ENCODE peak calls at places on chromosomes 4 and X, in seven cellular contexts. C is adrenal gland, Z is right atrium auricular region, M is tibial artery, I is cardiac muscle cell, T is A549, V is PC-9. O is an unnamed sample.

GRCh38 chrX:32877592-32877991 is 333.8 kb downstream of the DMD start:
- DNase-seq in V (peak), T (no peak), C (no peak), M (no peak), I (no peak), Z (no peak), O (no peak)

GRCh38 chrX:57104921-57105398 is 16.4 kb downstream of the SPIN2B start:
- DNase-seq in C (no peak), M (no peak), T (no peak), I (no peak), V (no peak), Z (no peak), O (no peak)

GRCh38 chr4:184280591-184281071 is 63.0 kb upstream of the ENPP6 start:
- DNase-seq in T (no peak), C (no peak), I (no peak), M (no peak), Z (peak), V (no peak), O (no peak)

GRCh38 chrX:23276475-23276874 is 58.2 kb upstream of the PTCHD1 start:
- DNase-seq in V (no peak), Z (no peak), C (no peak), M (no peak), I (no peak), T (no peak), O (peak)

GRCh38 chr4:14449308-14449707 is 553.0 kb upstream of the CPEB2 start:
- DNase-seq in M (no peak), C (no peak), Z (no peak), V (no peak), T (no peak), I (no peak), O (no peak)

GRCh38 chr4:3223346-3223745 is 25.6 kb upstream of the MSANTD1 start:
- DNase-seq in I (no peak), T (no peak), M (peak), V (no peak), C (no peak), Z (no peak), O (no peak)

GRCh38 chrX:136271300-136271699 is 20.1 kb upstream of the MAP7D3 start:
- DNase-seq in Z (no peak), C (no peak), I (no peak), M (no peak), T (no peak), V (no peak), O (no peak)

GRCh38 chr4:39415678-39416283 is 9.1 kb downstream of the KLB start:
- DNase-seq in M (no peak), V (no peak), I (peak), C (no peak), T (no peak), Z (no peak), O (no peak)

GRCh38 chr4:189385098-189385497 is 555.6 kb upstream of the FRG1 start:
- DNase-seq in I (no peak), Z (no peak), C (no peak), V (no peak), M (no peak), T (no peak), O (no peak)

GRCh38 chr4:37762294-37763163 is 64.0 kb upstream of the PGM2 start:
- DNase-seq in M (no peak), T (no peak), V (no peak), C (no peak), Z (no peak), I (peak), O (peak)

DNA sequence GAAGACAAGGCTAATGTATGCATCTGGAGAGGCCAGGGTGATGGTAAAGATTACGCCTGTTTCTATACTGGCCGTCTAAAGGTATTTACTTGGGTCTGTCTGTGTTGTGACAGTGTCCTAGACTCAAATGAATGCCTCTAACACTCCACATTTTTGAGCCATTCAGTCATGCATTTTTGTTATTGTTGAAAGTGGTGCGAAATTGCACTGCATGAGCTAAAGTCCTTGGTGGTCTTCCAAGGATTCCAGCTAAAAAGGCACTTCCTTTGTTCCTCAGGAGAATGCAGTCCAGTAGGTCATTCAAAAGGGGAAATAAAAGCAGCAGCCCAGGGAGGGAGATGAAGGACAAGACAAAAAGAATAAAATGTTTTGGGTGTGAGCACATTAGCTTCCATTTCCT is 3.0 kb downstream of the GPC4 start:
- DNase-seq in C (no peak), T (no peak), Z (no peak), V (no peak), I (peak), M (no peak), O (no peak)
- H3K4me3 ChIP-seq in C (no peak), T (no peak), Z (no peak), V (no peak), I (no peak), M (peak), O (no peak)

GRCh38 chrX:49059209-49060191 is 701 bp downstream of the CCDC120 start:
- DNase-seq in V (peak), T (no peak), I (no peak), M (no peak), Z (no peak), C (no peak), O (no peak)
- H3K4me3 ChIP-seq in V (peak), T (no peak), I (no peak), M (no peak), Z (no peak), C (no peak), O (peak)

GRCh38 chrX:118973389-118974087 is 880 bp upstream of the LONRF3 start:
- DNase-seq in Z (no peak), M (peak), I (no peak), V (no peak), T (no peak), C (peak), O (no peak)
- H3K4me3 ChIP-seq in Z (peak), M (peak), I (no peak), V (peak), T (peak), C (no peak), O (no peak)

GRCh38 chrX:1593286-1594271 is 2.2 kb downstream of the AKAP17A start:
- DNase-seq in C (peak), T (no peak), V (no peak), Z (no peak), M (no peak), I (no peak), O (no peak)
- H3K4me3 ChIP-seq in C (peak), T (peak), V (peak), Z (peak), M (peak), I (peak), O (no peak)

O was measured in lower leg skin.